ENCODE peak calls at places on chromosome 7, in four cellular contexts. N is prostate gland, C is A549, P is lower leg skin. T is an unnamed sample.

GRCh38 chr7:115293628-115294236 is 371.8 kb downstream of the MDFIC start:
- DNase-seq in C (no peak), P (no peak), N (no peak), T (no peak)

GRCh38 chr7:98133181-98133580 is 26.5 kb downstream of the LMTK2 start:
- DNase-seq in N (no peak), C (no peak), P (no peak), T (no peak)

GRCh38 chr7:18846765-18847215 is 270.6 kb downstream of the TWIST1 start:
- DNase-seq in N (no peak), C (no peak), P (no peak), T (no peak)

GRCh38 chr7:99004216-99004615 is 125.9 kb downstream of the TRRAP start:
- DNase-seq in N (no peak), C (no peak), P (peak), T (no peak)

GRCh38 chr7:106076537-106076936 is 35.6 kb downstream of the SYPL1 start:
- DNase-seq in C (no peak), N (no peak), P (no peak), T (no peak)

GRCh38 chr7:16985621-16986020 is 103.8 kb upstream of the AGR3 start:
- DNase-seq in C (no peak), P (no peak), N (no peak), T (no peak)

GRCh38 chr7:151378011-151378410 is 31.8 kb downstream of the WDR86 start:
- DNase-seq in C (no peak), N (no peak), P (peak), T (no peak)

GRCh38 chr7:36232971-36233550 is 80.0 kb downstream of the EEPD1 start:
- DNase-seq in N (no peak), C (no peak), P (no peak), T (no peak)

GRCh38 chr7:142806021-142806353 is 35.2 kb downstream of the PRSS2 start:
- DNase-seq in P (no peak), N (no peak), C (no peak), T (no peak)

GRCh38 chr7:108158766-108159165 is 28.6 kb upstream of the LAMB4 start:
- DNase-seq in N (no peak), P (no peak), C (no peak), T (no peak)

GRCh38 chr7:106486331-106486730 is 174.6 kb downstream of the CCDC71L start:
- DNase-seq in P (no peak), C (no peak), N (no peak), T (no peak)

GRCh38 chr7:19491371-19491770 is 217.5 kb downstream of the POLR1F start:
- DNase-seq in C (no peak), P (no peak), N (no peak), T (no peak)

GRCh38 chr7:130888017-130888371 is 154.0 kb upstream of the KLF14 start:
- DNase-seq in N (no peak), C (no peak), P (no peak), T (no peak)

GRCh38 chr7:138935438-138936079 is 45.6 kb downstream of the KIAA1549 start:
- DNase-seq in P (peak), N (no peak), C (peak), T (peak)

GRCh38 chr7:38368191-38368605 is 94.8 kb upstream of the TARP start:
- DNase-seq in C (peak), P (no peak), N (peak), T (peak)

GRCh38 chr7:28478661-28479060 is 66.3 kb downstream of the CREB5 start:
- DNase-seq in P (no peak), N (no peak), C (no peak), T (no peak)

GRCh38 chr7:69843653-69844052 is 245.4 kb downstream of the AUTS2 start:
- DNase-seq in N (no peak), C (no peak), P (no peak), T (no peak)
- TF ChIP-seq POLR2A in N (no peak), C (no peak), P (no peak), T (no peak)

DNA sequence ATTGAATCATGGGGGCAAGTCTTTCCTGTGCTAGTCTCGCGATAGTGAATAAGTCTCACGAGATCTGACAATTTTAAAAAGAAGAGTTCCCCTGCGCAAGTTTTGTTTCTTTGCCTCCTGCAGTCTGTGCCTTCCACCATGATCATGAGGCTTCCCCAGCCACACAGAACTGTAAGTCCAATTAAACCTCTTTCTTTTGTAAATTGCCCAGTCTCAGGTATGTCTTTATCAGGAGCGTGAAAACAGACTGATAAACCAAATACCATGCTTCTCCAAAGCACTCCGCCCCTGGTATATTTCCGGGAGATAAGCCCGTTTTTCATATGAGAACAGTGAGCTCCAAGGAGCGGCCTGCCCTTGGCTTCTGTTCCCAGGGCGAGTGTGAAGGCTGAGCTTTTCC is 118.9 kb downstream of the EVX1 start:
- DNase-seq in C (no peak), P (no peak), N (peak), T (no peak)
- TF ChIP-seq POLR2A in C (no peak), P (no peak), N (no peak), T (no peak)

GRCh38 chr7:102467581-102468415 is 3.0 kb downstream of the LRWD1 start:
- DNase-seq in N (no peak), C (no peak), P (no peak), T (no peak)

GRCh38 chr7:102468416-102469350 is 3.9 kb downstream of the LRWD1 start:
- DNase-seq in C (no peak), P (no peak), N (no peak), T (no peak)

GRCh38 chr7:102466097-102466496 is 1.3 kb downstream of the LRWD1 start:
- DNase-seq in C (no peak), N (no peak), P (no peak), T (no peak)

GRCh38 chr7:102463841-102464576 is 654 bp downstream of the ALKBH4 start:
- DNase-seq in N (no peak), C (no peak), P (no peak), T (no peak)

DNA sequence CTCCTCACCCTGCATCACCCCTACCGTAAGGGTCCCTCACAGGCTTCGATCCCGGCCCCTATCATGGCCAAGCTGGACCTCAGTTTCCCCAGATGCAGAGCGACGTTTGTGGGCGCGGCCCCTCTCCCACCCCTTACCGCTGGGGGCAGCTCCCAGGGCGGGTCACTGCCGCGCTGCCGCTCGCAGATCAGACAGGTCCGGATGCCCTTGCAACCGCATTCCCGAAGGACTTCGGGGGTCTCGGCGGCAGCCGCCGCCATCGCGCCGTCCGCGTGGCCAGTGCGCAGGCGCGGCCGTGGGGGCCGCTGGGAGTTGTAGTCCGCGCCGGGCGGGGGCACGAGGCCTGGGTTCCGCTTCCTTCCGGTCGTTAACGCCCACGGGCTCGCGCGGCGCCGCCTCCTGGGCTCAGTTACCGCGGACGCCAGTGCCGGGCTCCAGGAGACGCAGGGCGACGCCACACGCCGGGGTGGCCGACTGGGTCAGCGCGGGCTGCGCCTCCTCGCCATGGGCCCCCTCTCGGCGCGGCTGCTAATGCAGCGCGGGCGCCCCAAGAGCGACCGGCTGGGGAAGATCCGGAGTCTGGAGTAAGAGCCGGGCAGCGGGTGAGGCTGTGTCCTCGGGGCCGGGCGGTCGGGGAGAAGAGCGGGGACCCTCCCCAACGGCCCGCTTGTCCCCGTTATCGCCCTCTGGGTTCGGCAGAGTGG is at the start of the genes ALKBH4 and LRWD1:
- DNase-seq in C (peak), P (peak), N (peak), T (peak)
- TF ChIP-seq POLR2A in C (peak), P (no peak), N (peak), T (peak)

GRCh38 chr7:117014099-117014656 is 60.9 kb downstream of the ST7 start:
- DNase-seq in C (no peak), P (no peak), N (no peak), T (no peak)

GRCh38 chr7:117015258-117016184 is 62.2 kb downstream of the ST7 start:
- DNase-seq in P (no peak), C (no peak), N (no peak), T (no peak)

GRCh38 chr7:117017017-117017451 is 63.7 kb downstream of the ST7 start:
- DNase-seq in P (no peak), N (no peak), C (no peak), T (no peak)

GRCh38 chr7:117012284-117013174 is 59.2 kb downstream of the ST7 start:
- DNase-seq in N (no peak), P (no peak), C (peak), T (peak)

GRCh38 chr7:117014673-117015133 is 61.4 kb downstream of the ST7 start:
- DNase-seq in P (no peak), N (peak), C (peak), T (peak)
- TF ChIP-seq POLR2A in P (no peak), N (no peak), C (no peak), T (no peak)

GRCh38 chr7:91864070-91864469 is 16.4 kb downstream of the MTERF1 start:
- DNase-seq in N (no peak), C (no peak), P (no peak), T (no peak)
- TF ChIP-seq POLR2A in N (no peak), C (no peak), P (no peak), T (no peak)

DNA sequence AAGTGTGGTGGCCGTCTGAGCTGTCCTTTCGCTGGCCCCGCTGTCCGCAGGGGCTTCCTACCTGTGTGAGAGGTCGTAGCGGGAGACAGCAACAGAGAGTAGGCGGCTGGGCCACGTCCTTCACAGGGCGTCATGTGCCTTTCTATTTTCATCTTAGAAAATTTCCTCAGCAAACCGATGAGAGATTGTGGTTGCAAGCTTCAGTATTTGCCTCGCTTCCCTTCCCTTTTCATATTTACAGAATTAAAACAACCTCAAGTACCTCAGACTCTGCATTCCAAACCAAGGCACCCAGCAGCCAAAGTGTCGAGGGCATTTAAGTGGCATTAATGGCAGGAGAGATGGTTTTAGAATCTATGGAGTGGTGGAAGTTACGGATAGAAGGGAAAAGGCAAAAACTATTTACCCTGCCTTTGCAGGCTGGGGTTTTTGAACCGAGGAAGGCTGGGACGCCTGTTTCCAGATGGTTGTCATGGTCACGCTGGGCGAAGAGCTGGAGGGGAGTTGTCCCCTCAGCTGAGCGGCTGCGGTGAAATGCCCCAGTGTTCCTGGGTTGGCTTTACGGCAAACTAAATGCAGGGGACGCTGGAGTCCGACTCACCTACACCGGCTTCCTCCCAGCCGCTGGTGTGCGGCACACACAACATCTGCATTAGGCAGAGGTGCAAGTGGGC is 41.9 kb downstream of the WIPI2 start:
- DNase-seq in N (no peak), C (no peak), P (no peak), T (no peak)
- TF ChIP-seq POLR2A in N (no peak), C (no peak), P (no peak), T (no peak)

DNA sequence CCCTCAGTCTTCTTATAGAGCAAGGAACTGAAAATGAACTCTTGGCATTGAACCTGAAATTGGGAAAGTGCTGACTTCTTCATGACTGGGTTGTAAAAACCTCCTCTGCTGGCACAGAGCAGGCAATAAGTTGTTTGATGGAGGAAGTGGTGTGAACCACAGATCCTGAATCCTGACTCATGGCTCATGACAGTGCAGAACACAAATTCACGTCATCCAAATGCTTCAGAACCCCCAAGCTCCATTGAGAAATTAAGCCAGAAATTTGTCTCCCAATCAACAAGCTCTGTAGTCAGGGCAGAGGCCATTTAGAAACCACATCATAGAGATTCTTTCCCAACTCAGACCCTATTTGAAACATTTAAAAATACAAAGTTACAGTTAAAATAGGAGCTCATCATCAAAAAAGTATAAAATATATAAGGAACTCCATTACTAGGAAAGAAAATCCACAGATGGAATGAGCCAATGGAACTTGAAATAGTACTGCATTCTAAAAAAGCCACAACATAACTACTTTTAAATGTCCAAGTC is 10.3 kb upstream of the STK17A start:
- DNase-seq in N (no peak), P (no peak), C (peak), T (peak)
- TF ChIP-seq POLR2A in N (no peak), P (no peak), C (no peak), T (peak)

DNA sequence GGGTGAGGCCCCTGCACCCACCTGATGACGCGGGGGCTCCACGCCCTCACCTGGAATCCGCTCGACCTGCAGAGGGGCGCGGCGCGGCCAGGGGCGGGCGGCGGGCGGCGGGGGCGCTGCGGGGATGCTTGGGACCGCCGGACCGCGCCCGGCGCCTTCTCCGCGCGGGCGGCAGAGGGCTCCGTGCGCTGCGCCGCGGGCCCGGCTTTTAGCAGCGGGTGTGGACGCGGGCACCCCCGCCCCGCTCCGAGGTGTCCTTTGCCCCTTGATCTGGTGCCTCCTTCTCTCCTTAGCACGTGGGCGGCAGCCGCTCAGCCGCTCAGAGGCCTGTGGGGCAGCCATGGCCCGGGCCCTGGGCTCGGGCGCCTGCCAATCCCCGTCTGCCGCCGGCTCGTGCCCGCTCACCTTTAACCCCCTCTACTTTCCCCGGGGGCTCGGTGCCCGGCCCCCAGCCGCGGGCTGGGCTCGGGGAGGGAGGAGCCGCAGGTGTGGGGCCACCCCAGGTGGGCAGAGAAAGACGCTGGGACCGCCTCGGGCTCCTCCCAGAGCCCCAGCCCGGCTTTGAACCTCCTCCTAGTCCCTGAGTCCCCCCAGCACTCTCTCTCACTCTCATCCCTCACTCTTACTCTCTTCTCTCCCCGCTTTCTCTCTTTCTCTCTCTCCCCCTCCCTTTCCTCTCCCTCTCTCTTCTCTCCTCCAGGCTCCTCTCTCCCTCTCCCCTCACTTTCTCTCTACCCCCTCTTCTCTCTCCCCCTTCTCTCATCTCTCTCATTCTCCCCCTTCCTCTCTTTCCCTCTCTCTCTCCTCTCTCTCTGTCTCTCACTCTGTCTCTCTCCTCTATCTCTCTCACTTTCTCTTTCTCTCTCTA is 19.7 kb upstream of the VPS37D start:
- DNase-seq in N (no peak), C (peak), P (no peak), T (no peak)
- TF ChIP-seq POLR2A in N (no peak), C (no peak), P (no peak), T (no peak)